ENCODE peak calls at places on chromosomes 3 and 15, in five cellular contexts. K, U, M, S and D are unnamed samples.

GRCh38 chr3:126926684-126927404 is 56.1 kb upstream of the PLXNA1 start:
- DNase-seq in U (no peak), S (no peak), M (no peak), K (no peak), D (peak)

GRCh38 chr3:62607287-62608029 is 234.1 kb upstream of the FEZF2 start:
- DNase-seq in M (no peak), U (no peak), S (no peak), K (no peak), D (peak)

GRCh38 chr3:123096701-123097100 is 29.9 kb downstream of the PDIA5 start:
- DNase-seq in M (no peak), S (no peak), U (no peak), K (no peak), D (peak)

GRCh38 chr3:182327196-182327681 is 466.1 kb upstream of the ATP11B start:
- DNase-seq in U (no peak), K (no peak), M (no peak), S (no peak), D (peak)

GRCh38 chr3:124092811-124093210 is 100.9 kb upstream of the ROPN1 start:
- DNase-seq in S (no peak), U (no peak), M (no peak), K (no peak), D (no peak)

GRCh38 chr3:127670761-127671522 is 1.8 kb upstream of the ABTB1 start:
- DNase-seq in M (no peak), K (no peak), S (no peak), U (no peak), D (no peak)

GRCh38 chr15:31387101-31387482 is 60.5 kb downstream of the KLF13 start:
- DNase-seq in U (no peak), K (no peak), S (no peak), M (no peak), D (no peak)

GRCh38 chr3:168088106-168088722 is 7.5 kb downstream of the GOLIM4 start:
- DNase-seq in M (no peak), S (no peak), U (no peak), K (peak), D (no peak)

GRCh38 chr3:56772926-56773587 is 28.7 kb downstream of the ARHGEF3 start:
- DNase-seq in S (no peak), U (no peak), M (no peak), K (no peak), D (no peak)

GRCh38 chr15:72735111-72735510 is 48.4 kb downstream of the ADPGK start:
- DNase-seq in S (no peak), K (no peak), U (no peak), M (no peak), D (no peak)

GRCh38 chr3:32414527-32415202 is 23.0 kb downstream of the CMTM7 start:
- DNase-seq in K (no peak), M (no peak), S (peak), U (no peak), D (no peak)

GRCh38 chr15:91919014-91919534 is 65.6 kb downstream of the SLCO3A1 start:
- DNase-seq in S (no peak), U (no peak), K (no peak), M (no peak), D (no peak)

GRCh38 chr3:136750209-136750921 is 1.8 kb downstream of the STAG1 start:
- DNase-seq in U (no peak), K (no peak), S (no peak), M (no peak), D (no peak)

GRCh38 chr15:45634442-45635190 is at the start of gene SQOR:
- DNase-seq in U (peak), K (peak), M (no peak), S (peak), D (no peak)

GRCh38 chr3:50259432-50260026 is 9.4 kb upstream of the SEMA3B start:
- DNase-seq in S (no peak), K (no peak), U (no peak), M (no peak), D (no peak)